ENCODE peak calls at places on chromosome 14, in four cellular contexts. One of them, this sample, is unnamed.

GRCh38 chr14:83164591-83164990 is 1630.9 kb upstream of the SEL1L start:
- DNase-seq in fibroblast of lung: no peak
- DNase-seq in testis: no peak
- DNase-seq in dorsolateral prefrontal cortex: no peak
- DNase-seq in this sample: no peak

GRCh38 chr14:105294142-105294597 is 6.6 kb downstream of the BRF1 start:
- DNase-seq in testis: no peak
- DNase-seq in dorsolateral prefrontal cortex: no peak
- DNase-seq in fibroblast of lung: peak
- DNase-seq in this sample: no peak

GRCh38 chr14:57848353-57848752 is 17.5 kb downstream of the SLC35F4 start:
- DNase-seq in testis: no peak
- DNase-seq in fibroblast of lung: no peak
- DNase-seq in dorsolateral prefrontal cortex: no peak
- DNase-seq in this sample: no peak

GRCh38 chr14:88851587-88851986 is 27.1 kb downstream of the TTC8 start:
- DNase-seq in fibroblast of lung: no peak
- DNase-seq in testis: no peak
- DNase-seq in dorsolateral prefrontal cortex: no peak
- DNase-seq in this sample: no peak

GRCh38 chr14:97177635-97178034 is 380.5 kb downstream of the VRK1 start:
- DNase-seq in dorsolateral prefrontal cortex: no peak
- DNase-seq in fibroblast of lung: no peak
- DNase-seq in testis: no peak
- DNase-seq in this sample: no peak

GRCh38 chr14:94393474-94393873 is 5.1 kb upstream of the SERPINA1 start:
- DNase-seq in dorsolateral prefrontal cortex: no peak
- DNase-seq in fibroblast of lung: no peak
- DNase-seq in testis: no peak
- DNase-seq in this sample: no peak

GRCh38 chr14:48925184-48925583 is 661.0 kb downstream of the RPS29 start:
- DNase-seq in testis: no peak
- DNase-seq in dorsolateral prefrontal cortex: no peak
- DNase-seq in fibroblast of lung: no peak
- DNase-seq in this sample: no peak

GRCh38 chr14:51792819-51793218 is 67.6 kb upstream of the GNG2 start:
- DNase-seq in fibroblast of lung: peak
- DNase-seq in testis: no peak
- DNase-seq in dorsolateral prefrontal cortex: no peak
- DNase-seq in this sample: no peak

GRCh38 chr14:99174081-99174851 is 97.7 kb downstream of the BCL11B start:
- DNase-seq in testis: peak
- DNase-seq in dorsolateral prefrontal cortex: no peak
- DNase-seq in fibroblast of lung: no peak
- DNase-seq in this sample: no peak

GRCh38 chr14:95256011-95256775 is 63.5 kb downstream of the CLMN start:
- DNase-seq in dorsolateral prefrontal cortex: no peak
- DNase-seq in fibroblast of lung: no peak
- DNase-seq in testis: no peak
- DNase-seq in this sample: no peak

GRCh38 chr14:24775919-24776318 is 141.9 kb upstream of the GZMB start:
- DNase-seq in fibroblast of lung: no peak
- DNase-seq in dorsolateral prefrontal cortex: no peak
- DNase-seq in testis: peak
- DNase-seq in this sample: no peak

GRCh38 chr14:59829941-59830734 is 40.4 kb downstream of the RTN1 start:
- DNase-seq in dorsolateral prefrontal cortex: no peak
- DNase-seq in fibroblast of lung: peak
- DNase-seq in testis: no peak
- DNase-seq in this sample: no peak

GRCh38 chr14:22384167-22384549 is 204.9 kb downstream of the DAD1 start:
- DNase-seq in fibroblast of lung: no peak
- DNase-seq in dorsolateral prefrontal cortex: no peak
- DNase-seq in testis: no peak
- DNase-seq in this sample: no peak

GRCh38 chr14:101069666-101070362 is 166.3 kb upstream of the RTL1 start:
- DNase-seq in dorsolateral prefrontal cortex: peak
- DNase-seq in testis: peak
- DNase-seq in fibroblast of lung: no peak
- DNase-seq in this sample: peak

GRCh38 chr14:26199599-26200370 is 398.0 kb downstream of the NOVA1 start:
- DNase-seq in dorsolateral prefrontal cortex: no peak
- DNase-seq in testis: no peak
- DNase-seq in fibroblast of lung: peak
- DNase-seq in this sample: no peak

GRCh38 chr14:101359221-101360044 is 201.9 kb upstream of the DIO3 start:
- DNase-seq in fibroblast of lung: peak
- DNase-seq in testis: peak
- DNase-seq in dorsolateral prefrontal cortex: no peak
- DNase-seq in this sample: no peak

GRCh38 chr14:61476737-61477410 is 155.5 kb downstream of the PRKCH start:
- DNase-seq in fibroblast of lung: peak
- DNase-seq in dorsolateral prefrontal cortex: no peak
- DNase-seq in testis: peak
- DNase-seq in this sample: no peak

GRCh38 chr14:103476631-103477030 is 46.0 kb downstream of the CKB start:
- DNase-seq in fibroblast of lung: no peak
- DNase-seq in testis: no peak
- DNase-seq in dorsolateral prefrontal cortex: no peak
- DNase-seq in this sample: no peak

GRCh38 chr14:64968167-64968566 is 4.0 kb downstream of the RAB15 start:
- DNase-seq in dorsolateral prefrontal cortex: no peak
- DNase-seq in fibroblast of lung: no peak
- DNase-seq in testis: no peak
- DNase-seq in this sample: no peak

GRCh38 chr14:26385302-26385701 is 212.5 kb downstream of the NOVA1 start:
- DNase-seq in testis: no peak
- DNase-seq in fibroblast of lung: no peak
- DNase-seq in dorsolateral prefrontal cortex: no peak
- DNase-seq in this sample: no peak

GRCh38 chr14:99274346-99275221 is 2.6 kb upstream of the BCL11B start:
- DNase-seq in dorsolateral prefrontal cortex: no peak
- DNase-seq in fibroblast of lung: peak
- DNase-seq in testis: peak
- DNase-seq in this sample: peak

GRCh38 chr14:68312884-68313725 is 479.8 kb downstream of the ZFP36L1 start:
- DNase-seq in dorsolateral prefrontal cortex: no peak
- DNase-seq in testis: no peak
- DNase-seq in fibroblast of lung: no peak
- DNase-seq in this sample: no peak

GRCh38 chr14:60653388-60653690 is 4.1 kb upstream of the SIX1 start:
- DNase-seq in testis: no peak
- DNase-seq in dorsolateral prefrontal cortex: no peak
- DNase-seq in fibroblast of lung: no peak
- DNase-seq in this sample: no peak

GRCh38 chr14:36493761-36494160 is 26.3 kb downstream of the NKX2-1 start:
- DNase-seq in fibroblast of lung: no peak
- DNase-seq in dorsolateral prefrontal cortex: no peak
- DNase-seq in testis: no peak
- DNase-seq in this sample: no peak

GRCh38 chr14:89013098-89013504 is 188.7 kb downstream of the TTC8 start:
- DNase-seq in testis: peak
- DNase-seq in fibroblast of lung: no peak
- DNase-seq in dorsolateral prefrontal cortex: no peak
- DNase-seq in this sample: no peak

GRCh38 chr14:92400579-92401444 is 77.8 kb downstream of the SLC24A4 start:
- DNase-seq in testis: no peak
- DNase-seq in dorsolateral prefrontal cortex: no peak
- DNase-seq in fibroblast of lung: no peak
- DNase-seq in this sample: no peak

GRCh38 chr14:25411933-25412757 is 362.2 kb upstream of the STXBP6 start:
- DNase-seq in testis: peak
- DNase-seq in dorsolateral prefrontal cortex: peak
- DNase-seq in fibroblast of lung: no peak
- DNase-seq in this sample: no peak

GRCh38 chr14:54133896-54134295 is 177.3 kb upstream of the BMP4 start:
- DNase-seq in testis: no peak
- DNase-seq in dorsolateral prefrontal cortex: no peak
- DNase-seq in fibroblast of lung: peak
- DNase-seq in this sample: no peak

GRCh38 chr14:61925043-61925442 is 162.8 kb downstream of the SNAPC1 start:
- DNase-seq in dorsolateral prefrontal cortex: no peak
- DNase-seq in fibroblast of lung: peak
- DNase-seq in testis: no peak
- DNase-seq in this sample: no peak

GRCh38 chr14:75440733-75441474 is 13.1 kb downstream of the JDP2 start:
- DNase-seq in testis: peak
- DNase-seq in fibroblast of lung: peak
- DNase-seq in dorsolateral prefrontal cortex: no peak
- DNase-seq in this sample: no peak

GRCh38 chr14:65239143-65239672 is 136.9 kb upstream of the MAX start:
- DNase-seq in fibroblast of lung: peak
- DNase-seq in dorsolateral prefrontal cortex: no peak
- DNase-seq in testis: no peak
- DNase-seq in this sample: no peak

GRCh38 chr14:22375321-22375930 is 213.6 kb downstream of the DAD1 start:
- DNase-seq in testis: no peak
- DNase-seq in fibroblast of lung: peak
- DNase-seq in dorsolateral prefrontal cortex: no peak
- DNase-seq in this sample: no peak

GRCh38 chr14:51527073-51527472 is 124.6 kb upstream of the FRMD6 start:
- DNase-seq in testis: no peak
- DNase-seq in fibroblast of lung: peak
- DNase-seq in dorsolateral prefrontal cortex: no peak
- DNase-seq in this sample: no peak

GRCh38 chr14:26276757-26277156 is 321.1 kb downstream of the NOVA1 start:
- DNase-seq in fibroblast of lung: no peak
- DNase-seq in dorsolateral prefrontal cortex: no peak
- DNase-seq in testis: peak
- DNase-seq in this sample: no peak

GRCh38 chr14:33611405-33612183 is 339.3 kb downstream of the EGLN3 start:
- DNase-seq in fibroblast of lung: peak
- DNase-seq in dorsolateral prefrontal cortex: no peak
- DNase-seq in testis: no peak
- DNase-seq in this sample: no peak
- TF ChIP-seq CTCF in fibroblast of lung: no peak
- TF ChIP-seq CTCF in dorsolateral prefrontal cortex: no peak
- TF ChIP-seq CTCF in testis: no peak
- TF ChIP-seq CTCF in this sample: no peak

GRCh38 chr14:63210812-63211211 is 6.6 kb downstream of the RHOJ start:
- DNase-seq in testis: no peak
- DNase-seq in fibroblast of lung: no peak
- DNase-seq in dorsolateral prefrontal cortex: no peak
- DNase-seq in this sample: no peak

GRCh38 chr14:63212776-63213500 is 8.7 kb downstream of the RHOJ start:
- DNase-seq in dorsolateral prefrontal cortex: no peak
- DNase-seq in testis: no peak
- DNase-seq in fibroblast of lung: no peak
- DNase-seq in this sample: no peak

GRCh38 chr14:63209160-63209559 is 4.9 kb downstream of the RHOJ start:
- DNase-seq in testis: no peak
- DNase-seq in fibroblast of lung: peak
- DNase-seq in dorsolateral prefrontal cortex: no peak
- DNase-seq in this sample: no peak

GRCh38 chr14:63214417-63215196 is 10.4 kb downstream of the RHOJ start:
- DNase-seq in fibroblast of lung: no peak
- DNase-seq in dorsolateral prefrontal cortex: no peak
- DNase-seq in testis: no peak
- DNase-seq in this sample: no peak

DNA sequence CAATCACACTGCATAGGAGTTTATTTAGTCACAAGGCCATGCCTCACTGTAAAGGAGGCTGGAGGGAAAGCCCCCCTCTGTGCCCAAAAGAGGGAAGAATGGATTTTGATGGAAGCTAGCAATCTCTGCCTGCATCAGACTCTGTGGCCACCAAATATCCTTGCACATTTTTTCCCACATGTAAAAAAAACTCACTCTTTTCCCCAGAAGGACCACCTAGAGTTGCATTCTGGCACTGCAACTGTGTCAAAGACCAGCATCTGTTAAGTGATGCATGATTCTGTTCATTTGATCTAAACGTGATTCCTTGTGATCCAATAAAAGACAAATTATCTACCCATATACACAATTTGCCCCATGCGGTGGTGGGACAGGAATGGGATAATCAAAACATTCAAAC is 8.0 kb downstream of the RHOJ start:
- DNase-seq in dorsolateral prefrontal cortex: no peak
- DNase-seq in fibroblast of lung: no peak
- DNase-seq in testis: no peak
- DNase-seq in this sample: no peak
- TF ChIP-seq CTCF in dorsolateral prefrontal cortex: no peak
- TF ChIP-seq CTCF in fibroblast of lung: no peak
- TF ChIP-seq CTCF in testis: no peak
- TF ChIP-seq CTCF in this sample: peak

GRCh38 chr14:55869397-55870049 is 248.7 kb upstream of the PELI2 start:
- DNase-seq in testis: no peak
- DNase-seq in dorsolateral prefrontal cortex: no peak
- DNase-seq in fibroblast of lung: peak
- DNase-seq in this sample: no peak

GRCh38 chr14:55877942-55878341 is 240.3 kb upstream of the PELI2 start:
- DNase-seq in fibroblast of lung: peak
- DNase-seq in dorsolateral prefrontal cortex: no peak
- DNase-seq in testis: no peak
- DNase-seq in this sample: no peak

GRCh38 chr14:55873229-55873628 is 245.0 kb upstream of the PELI2 start:
- DNase-seq in testis: no peak
- DNase-seq in dorsolateral prefrontal cortex: no peak
- DNase-seq in fibroblast of lung: no peak
- DNase-seq in this sample: no peak

DNA sequence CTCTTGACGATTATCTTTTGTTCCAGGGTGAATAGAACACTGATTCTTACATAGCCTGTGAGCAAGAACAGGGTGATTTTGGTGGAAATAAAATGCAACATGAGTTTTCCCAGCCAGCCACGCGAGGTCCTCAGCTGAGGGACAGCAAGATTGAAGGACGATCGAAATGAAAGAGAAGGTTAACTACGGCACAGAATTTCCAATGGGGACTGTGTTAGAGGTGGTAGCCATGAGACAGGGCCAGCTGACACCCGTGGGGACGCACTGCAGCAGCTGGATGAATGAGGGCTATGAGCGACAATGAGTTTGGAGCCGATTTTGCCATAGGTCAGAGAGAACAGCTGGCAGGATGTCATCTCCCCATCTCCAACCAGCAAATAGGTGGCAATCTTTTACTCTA is 243.4 kb upstream of the PELI2 start:
- DNase-seq in dorsolateral prefrontal cortex: no peak
- DNase-seq in testis: no peak
- DNase-seq in fibroblast of lung: no peak
- DNase-seq in this sample: no peak
- TF ChIP-seq CTCF in dorsolateral prefrontal cortex: peak
- TF ChIP-seq CTCF in testis: no peak
- TF ChIP-seq CTCF in fibroblast of lung: no peak
- TF ChIP-seq CTCF in this sample: no peak

GRCh38 chr14:37591311-37591940 is 3.6 kb downstream of the FOXA1 start:
- DNase-seq in fibroblast of lung: no peak
- DNase-seq in testis: no peak
- DNase-seq in dorsolateral prefrontal cortex: no peak
- DNase-seq in this sample: peak
- TF ChIP-seq CTCF in fibroblast of lung: no peak
- TF ChIP-seq CTCF in testis: no peak
- TF ChIP-seq CTCF in dorsolateral prefrontal cortex: no peak
- TF ChIP-seq CTCF in this sample: peak